ENCODE peak calls at places on chromosomes 2 and 18, in four cellular contexts. One of them, this sample, is unnamed.

GRCh38 chr2:47070920-47071824 is 83.9 kb downstream of the STPG4 start:
- DNase-seq in retinal pigment epithelial cell: no peak
- DNase-seq in amniotic stem cell: no peak
- DNase-seq in bronchial epithelial cell: peak; percentile 14
- DNase-seq in this sample: peak; percentile 38

GRCh38 chr2:173191601-173192000 is 116.0 kb downstream of the MAP3K20 start:
- DNase-seq in retinal pigment epithelial cell: no peak
- DNase-seq in amniotic stem cell: no peak
- DNase-seq in bronchial epithelial cell: peak; percentile 58
- DNase-seq in this sample: peak; percentile 64

GRCh38 chr2:83665894-83666293 is 793.2 kb downstream of the SUCLG1 start:
- DNase-seq in retinal pigment epithelial cell: no peak
- DNase-seq in amniotic stem cell: no peak
- DNase-seq in bronchial epithelial cell: peak; percentile 97
- DNase-seq in this sample: peak; percentile 89

GRCh38 chr2:151654085-151654484 is 80.2 kb downstream of the NEB start:
- DNase-seq in retinal pigment epithelial cell: no peak
- DNase-seq in amniotic stem cell: no peak
- DNase-seq in bronchial epithelial cell: no peak
- DNase-seq in this sample: no peak

GRCh38 chr2:108360776-108361468 is 16.8 kb upstream of the SULT1C4 start:
- DNase-seq in retinal pigment epithelial cell: no peak
- DNase-seq in amniotic stem cell: no peak
- DNase-seq in bronchial epithelial cell: no peak
- DNase-seq in this sample: no peak

GRCh38 chr2:239244625-239245024 is 156.2 kb downstream of the HDAC4 start:
- DNase-seq in retinal pigment epithelial cell: no peak
- DNase-seq in amniotic stem cell: no peak
- DNase-seq in bronchial epithelial cell: no peak
- DNase-seq in this sample: no peak

GRCh38 chr2:34320056-34320455 is 721.0 kb upstream of the FAM98A start:
- DNase-seq in retinal pigment epithelial cell: no peak
- DNase-seq in amniotic stem cell: no peak
- DNase-seq in bronchial epithelial cell: no peak
- DNase-seq in this sample: no peak

GRCh38 chr2:1755436-1756191 is 11.3 kb upstream of the PXDN start:
- DNase-seq in retinal pigment epithelial cell: no peak
- DNase-seq in amniotic stem cell: no peak
- DNase-seq in bronchial epithelial cell: no peak
- DNase-seq in this sample: no peak

GRCh38 chr2:33214857-33215256 is 261.6 kb upstream of the RASGRP3 start:
- DNase-seq in retinal pigment epithelial cell: no peak
- DNase-seq in amniotic stem cell: no peak
- DNase-seq in bronchial epithelial cell: no peak
- DNase-seq in this sample: no peak

GRCh38 chr2:36889782-36890181 is 76.6 kb downstream of the STRN start:
- DNase-seq in retinal pigment epithelial cell: peak; percentile 46
- DNase-seq in amniotic stem cell: peak; percentile 92
- DNase-seq in bronchial epithelial cell: peak; percentile 99
- DNase-seq in this sample: peak; percentile 95

GRCh38 chr18:9695605-9696004 is 12.5 kb upstream of the RAB31 start:
- DNase-seq in retinal pigment epithelial cell: no peak
- DNase-seq in amniotic stem cell: no peak
- DNase-seq in bronchial epithelial cell: no peak
- DNase-seq in this sample: no peak

GRCh38 chr2:110806053-110806452 is 73.7 kb downstream of the ACOXL start:
- DNase-seq in retinal pigment epithelial cell: no peak
- DNase-seq in amniotic stem cell: no peak
- DNase-seq in bronchial epithelial cell: no peak
- DNase-seq in this sample: no peak

GRCh38 chr2:109677815-109678580 is 63.8 kb downstream of the SOWAHC start:
- DNase-seq in retinal pigment epithelial cell: no peak
- DNase-seq in amniotic stem cell: no peak
- DNase-seq in bronchial epithelial cell: no peak
- DNase-seq in this sample: no peak